ENCODE peak calls at places on chromosomes 7 and 10, in six cellular contexts. N is activated T-cell treated with anti-CD3 and anti-CD28 coated beads for 24 hours; W is ureter; L is stimulated activated CD8-positive, alpha-beta memory T cell treated with anti-CD3 and anti-CD28 coated beads, Interleukin-2, amount 100 ng/mL, for 48 hours; K is CD4-positive, CD25-positive, alpha-beta regulatory T cell; D is HEK293T. M is an unnamed sample.

GRCh38 chr7:117186218-117186617 is 136.6 kb downstream of the WNT2 start:
- DNase-seq in N (no peak), W (no peak), L (no peak), K (no peak), D (no peak), M (no peak)

GRCh38 chr7:73517241-73517995 is 4.7 kb downstream of the BAZ1B start:
- DNase-seq in N (no peak), W (no peak), L (no peak), K (no peak), D (no peak), M (no peak)

GRCh38 chr10:12566161-12567115 is 217.1 kb downstream of the CAMK1D start:
- DNase-seq in N (no peak), W (no peak), L (no peak), K (no peak), D (no peak), M (no peak)

GRCh38 chr7:151310578-151310977 is 31.0 kb upstream of the NUB1 start:
- DNase-seq in N (no peak), W (no peak), L (no peak), K (no peak), D (no peak), M (no peak)

GRCh38 chr10:124125305-124126116 is 32.1 kb upstream of the CHST15 start:
- DNase-seq in N (no peak), W (no peak), L (no peak), K (no peak), D (peak), M (peak)

GRCh38 chr10:68434657-68435056 is 27.6 kb upstream of the RUFY2 start:
- DNase-seq in N (no peak), W (no peak), L (no peak), K (no peak), D (no peak), M (peak)

GRCh38 chr10:64079341-64079740 is 558.1 kb downstream of the REEP3 start:
- DNase-seq in N (no peak), W (no peak), L (no peak), K (no peak), D (no peak), M (no peak)

GRCh38 chr10:124281666-124282065 is 137.1 kb downstream of the OAT start:
- DNase-seq in N (no peak), W (no peak), L (no peak), K (no peak), D (no peak), M (no peak)

GRCh38 chr10:23512355-23513058 is 73.6 kb downstream of the OTUD1 start:
- DNase-seq in N (no peak), W (no peak), L (no peak), K (no peak), D (no peak), M (peak)

GRCh38 chr7:121288894-121289293 is 39.9 kb upstream of the WNT16 start:
- DNase-seq in N (no peak), W (no peak), L (no peak), K (no peak), D (no peak), M (no peak)

GRCh38 chr10:91034494-91035157 is 113.7 kb upstream of the ANKRD1 start:
- DNase-seq in N (no peak), W (peak), L (no peak), K (no peak), D (peak), M (no peak)

GRCh38 chr10:6036861-6037321 is 25.3 kb downstream of the IL2RA start:
- DNase-seq in N (no peak), W (peak), L (no peak), K (peak), D (no peak), M (no peak)

GRCh38 chr10:117723343-117723742 is 180.8 kb downstream of the EMX2 start:
- DNase-seq in N (no peak), W (no peak), L (no peak), K (no peak), D (no peak), M (no peak)

GRCh38 chr10:95133016-95133752 is 60.9 kb upstream of the ACSM6 start:
- DNase-seq in N (peak), W (peak), L (peak), K (peak), D (peak), M (peak)

GRCh38 chr7:347644-348479 is 57.9 kb downstream of the FOXL3 start:
- DNase-seq in N (no peak), W (no peak), L (no peak), K (no peak), D (no peak), M (no peak)

GRCh38 chr7:13144622-13145021 is 457.2 kb downstream of the ARL4A start:
- DNase-seq in N (no peak), W (no peak), L (no peak), K (no peak), D (no peak), M (no peak)

GRCh38 chr10:117477241-117477947 is 65.2 kb upstream of the EMX2 start:
- DNase-seq in N (no peak), W (no peak), L (no peak), K (no peak), D (no peak), M (no peak)

GRCh38 chr10:33485276-33485675 is 150.8 kb upstream of the NRP1 start:
- DNase-seq in N (no peak), W (no peak), L (no peak), K (no peak), D (no peak), M (no peak)

GRCh38 chr7:49852619-49853462 is 79.4 kb downstream of the VWC2 start:
- DNase-seq in N (no peak), W (peak), L (no peak), K (no peak), D (peak), M (peak)

GRCh38 chr7:3533040-3533439 is 232.0 kb downstream of the SDK1 start:
- DNase-seq in N (no peak), W (no peak), L (no peak), K (no peak), D (no peak), M (no peak)

GRCh38 chr7:139902436-139903102 is 73.5 kb downstream of the TBXAS1 start:
- DNase-seq in N (no peak), W (no peak), L (no peak), K (no peak), D (no peak), M (no peak)

GRCh38 chr10:132574783-132575319 is 37.3 kb downstream of the INPP5A start:
- DNase-seq in N (no peak), W (no peak), L (no peak), K (no peak), D (no peak), M (no peak)

GRCh38 chr7:43260980-43261878 is 148.8 kb downstream of the HECW1 start:
- DNase-seq in N (peak), W (peak), L (peak), K (peak), D (peak), M (peak)

GRCh38 chr7:100568936-100569844 is 4.5 kb downstream of the SAP25 start:
- DNase-seq in N (no peak), W (no peak), L (peak), K (no peak), D (peak), M (no peak)

GRCh38 chr10:128060341-128060851 is 65.8 kb downstream of the MKI67 start:
- DNase-seq in N (no peak), W (no peak), L (no peak), K (no peak), D (no peak), M (no peak)

GRCh38 chr10:78830062-78830974 is 238.4 kb upstream of the ZMIZ1 start:
- DNase-seq in N (no peak), W (no peak), L (no peak), K (no peak), D (no peak), M (no peak)

GRCh38 chr7:50769160-50769484 is 13.6 kb downstream of the GRB10 start:
- DNase-seq in N (no peak), W (no peak), L (no peak), K (no peak), D (no peak), M (no peak)

GRCh38 chr10:104080762-104081161 is 4.9 kb downstream of the COL17A1 start:
- DNase-seq in N (no peak), W (no peak), L (no peak), K (peak), D (peak), M (peak)

GRCh38 chr10:3935141-3935540 is 150.1 kb upstream of the KLF6 start:
- DNase-seq in N (peak), W (no peak), L (peak), K (peak), D (no peak), M (no peak)

GRCh38 chr7:78448915-78449314 is 650.3 kb downstream of the PHTF2 start:
- DNase-seq in N (no peak), W (no peak), L (no peak), K (no peak), D (no peak), M (no peak)

GRCh38 chr7:156220078-156220605 is 407.9 kb upstream of the SHH start:
- DNase-seq in N (no peak), W (peak), L (no peak), K (no peak), D (no peak), M (no peak)